ENCODE peak calls at places on chromosomes 6 and 20, in ten cellular contexts. G is germinal center; A is astrocyte of the spinal cord; Q is smooth muscle cell of the brain vasculature; O is LHCN-M2; F is amygdala; Y is stimulated activated CD4-positive, alpha-beta T cell treated with anti-CD3 and anti-CD28 coated beads, Interleukin-1b, Interleukin-23, amount 100 ng/mL, for 4 hours; S is neuronal stem cell; K is amniotic stem cell; V is Panc1. Z is an unnamed sample.

GRCh38 chr20:17615645-17616479 is 46.0 kb downstream of the DSTN start:
- DNase-seq in G (no peak), A (no peak), Q (no peak), O (no peak), F (no peak), Y (no peak), S (no peak), K (no peak), V (no peak), Z (no peak)

GRCh38 chr6:56593801-56594318 is 48.8 kb downstream of the DST start:
- DNase-seq in G (peak; percentile 9), A (no peak), Q (no peak), O (no peak), F (no peak), Y (no peak), S (no peak), K (no peak), V (no peak), Z (no peak)

GRCh38 chr6:113221850-113222249 is 635.3 kb upstream of the MARCKS start:
- DNase-seq in G (no peak), A (no peak), Q (no peak), O (no peak), F (no peak), Y (no peak), S (no peak), K (no peak), V (no peak), Z (no peak)

GRCh38 chr6:56938634-56939294 is 16.1 kb upstream of the BEND6 start:
- DNase-seq in G (no peak), A (peak; percentile 99), Q (peak; percentile 85), O (peak; percentile 100), F (no peak), Y (no peak), S (no peak), K (peak; percentile 93), V (peak; percentile 100), Z (peak; percentile 95)

GRCh38 chr20:3563548-3564177 is 92.8 kb downstream of the ATRN start:
- DNase-seq in G (peak; percentile 15), A (peak; percentile 54), Q (peak; percentile 28), O (peak; percentile 25), F (no peak), Y (no peak), S (peak; percentile 23), K (peak; percentile 41), V (peak; percentile 33), Z (no peak)

GRCh38 chr20:63226020-63226943 is 9.4 kb upstream of the BIRC7 start:
- DNase-seq in G (no peak), A (no peak), Q (no peak), O (no peak), F (no peak), Y (no peak), S (no peak), K (no peak), V (no peak), Z (no peak)

GRCh38 chr6:15690451-15690961 is 27.7 kb upstream of the DTNBP1 start:
- DNase-seq in G (no peak), A (no peak), Q (no peak), O (no peak), F (no peak), Y (no peak), S (no peak), K (no peak), V (no peak), Z (no peak)

GRCh38 chr6:134080171-134080795 is 27.9 kb upstream of the SLC2A12 start:
- DNase-seq in G (peak; percentile 27), A (no peak), Q (no peak), O (peak; percentile 9), F (no peak), Y (no peak), S (no peak), K (no peak), V (no peak), Z (no peak)

GRCh38 chr20:24370911-24371695 is 98.3 kb upstream of the SYNDIG1 start:
- DNase-seq in G (no peak), A (no peak), Q (no peak), O (no peak), F (no peak), Y (no peak), S (no peak), K (no peak), V (no peak), Z (no peak)

GRCh38 chr6:41970436-41970846 is 28.8 kb upstream of the CCND3 start:
- DNase-seq in G (no peak), A (no peak), Q (no peak), O (peak; percentile 81), F (no peak), Y (peak; percentile 51), S (no peak), K (no peak), V (no peak), Z (no peak)

GRCh38 chr6:75611011-75611701 is 9.5 kb downstream of the SENP6 start:
- DNase-seq in G (no peak), A (no peak), Q (no peak), O (no peak), F (no peak), Y (no peak), S (no peak), K (no peak), V (no peak), Z (no peak)

GRCh38 chr6:7628915-7629314 is 38.9 kb downstream of the SNRNP48 start:
- DNase-seq in G (no peak), A (no peak), Q (no peak), O (no peak), F (no peak), Y (no peak), S (no peak), K (no peak), V (no peak), Z (no peak)

GRCh38 chr6:16639689-16640480 is 121.4 kb downstream of the ATXN1 start:
- DNase-seq in G (no peak), A (peak; percentile 81), Q (peak; percentile 23), O (peak; percentile 96), F (no peak), Y (no peak), S (no peak), K (peak; percentile 53), V (peak; percentile 27), Z (peak; percentile 58)

GRCh38 chr6:41642090-41642959 is 4.1 kb downstream of the MDFI start:
- DNase-seq in G (no peak), A (no peak), Q (no peak), O (no peak), F (no peak), Y (no peak), S (no peak), K (no peak), V (no peak), Z (no peak)

GRCh38 chr6:12369781-12370262 is 79.7 kb downstream of the EDN1 start:
- DNase-seq in G (peak; percentile 40), A (no peak), Q (no peak), O (no peak), F (no peak), Y (no peak), S (no peak), K (no peak), V (no peak), Z (no peak)

GRCh38 chr6:31763617-31763940 is 1.1 kb downstream of the SAPCD1 start:
- DNase-seq in G (no peak), A (peak; percentile 37), Q (no peak), O (peak; percentile 78), F (peak; percentile 19), Y (no peak), S (peak; percentile 71), K (no peak), V (no peak), Z (no peak)

GRCh38 chr6:44309092-44309491 is 4.1 kb downstream of the AARS2 start:
- DNase-seq in G (no peak), A (peak; percentile 49), Q (no peak), O (peak; percentile 90), F (no peak), Y (no peak), S (no peak), K (no peak), V (no peak), Z (peak; percentile 40)

GRCh38 chr20:44734938-44735337 is 10.7 kb upstream of the KCNK15 start:
- DNase-seq in G (no peak), A (no peak), Q (no peak), O (peak; percentile 57), F (no peak), Y (no peak), S (no peak), K (peak; percentile 75), V (no peak), Z (no peak)

GRCh38 chr20:62977613-62978558 is 25.4 kb downstream of the SLC17A9 start:
- DNase-seq in G (peak; percentile 93), A (no peak), Q (no peak), O (no peak), F (no peak), Y (peak; percentile 68), S (no peak), K (no peak), V (no peak), Z (no peak)

GRCh38 chr20:19885981-19886665 is 128.1 kb downstream of the RIN2 start:
- DNase-seq in G (no peak), A (no peak), Q (no peak), O (no peak), F (peak; percentile 21), Y (no peak), S (no peak), K (no peak), V (no peak), Z (no peak)

GRCh38 chr6:11805259-11806053 is 26.9 kb upstream of the ADTRP start:
- DNase-seq in G (no peak), A (no peak), Q (no peak), O (no peak), F (no peak), Y (no peak), S (no peak), K (no peak), V (no peak), Z (no peak)

GRCh38 chr6:158694913-158695312 is 45.1 kb downstream of the SYTL3 start:
- DNase-seq in G (no peak), A (no peak), Q (no peak), O (no peak), F (no peak), Y (no peak), S (no peak), K (no peak), V (no peak), Z (no peak)

GRCh38 chr6:148829415-148830101 is 82.7 kb downstream of the UST start:
- DNase-seq in G (no peak), A (no peak), Q (no peak), O (peak; percentile 32), F (no peak), Y (no peak), S (no peak), K (no peak), V (no peak), Z (no peak)

GRCh38 chr6:92906385-92906784 is 513.0 kb downstream of the EPHA7 start:
- DNase-seq in G (no peak), A (no peak), Q (no peak), O (no peak), F (no peak), Y (no peak), S (no peak), K (no peak), V (no peak), Z (no peak)

GRCh38 chr6:165034271-165034741 is 275.1 kb downstream of the C6orf118 start:
- DNase-seq in G (no peak), A (no peak), Q (no peak), O (peak; percentile 60), F (no peak), Y (no peak), S (no peak), K (no peak), V (no peak), Z (no peak)

GRCh38 chr6:109478222-109478805 is 4.7 kb downstream of the ZBTB24 start:
- DNase-seq in G (no peak), A (no peak), Q (no peak), O (no peak), F (no peak), Y (no peak), S (no peak), K (no peak), V (no peak), Z (no peak)

GRCh38 chr6:130932956-130933355 is 105.8 kb downstream of the SMLR1 start:
- DNase-seq in G (no peak), A (no peak), Q (no peak), O (no peak), F (no peak), Y (no peak), S (no peak), K (no peak), V (no peak), Z (no peak)

GRCh38 chr6:144559865-144560603 is 274.9 kb downstream of the UTRN start:
- DNase-seq in G (no peak), A (peak; percentile 24), Q (no peak), O (no peak), F (no peak), Y (no peak), S (peak; percentile 5), K (peak; percentile 4), V (no peak), Z (peak; percentile 32)

Z was measured in non-pigmented ciliary epithelial cell.